ENCODE peak calls at places on chromosomes 5 and 9, in five cellular contexts. F is fibroblast of pulmonary artery, T is tibial nerve, A is GM12865, X is heart left ventricle. H is an unnamed sample.
A peak's percentile ranks its signal among the peaks of the same experiment; 100 is the strongest.

GRCh38 chr9:109241931-109242330 is 74.9 kb upstream of the FRRS1L start:
- DNase-seq in T (no peak), X (peak; percentile 36), F (no peak), A (no peak), H (no peak)

GRCh38 chr5:115553082-115553481 is 8.5 kb upstream of the FEM1C start:
- DNase-seq in A (no peak), F (no peak), T (no peak), X (no peak), H (no peak)

GRCh38 chr9:73180373-73180772 is 28.7 kb downstream of the ANXA1 start:
- DNase-seq in F (peak; percentile 53), A (no peak), T (no peak), X (no peak), H (peak; percentile 24)

GRCh38 chr9:35070823-35071813 is 1.3 kb downstream of the VCP start:
- DNase-seq in F (peak; percentile 30), A (no peak), T (no peak), X (no peak), H (peak; percentile 50)

GRCh38 chr5:57825026-57825683 is 342.5 kb upstream of the ACTBL2 start:
- DNase-seq in X (no peak), F (peak; percentile 57), T (no peak), A (no peak), H (no peak)

GRCh38 chr5:117454716-117455212 is 880.1 kb upstream of the SEMA6A start:
- DNase-seq in A (peak; percentile 70), X (peak; percentile 13), F (peak; percentile 27), T (peak; percentile 41), H (peak; percentile 55)

GRCh38 chr5:110342683-110343082 is 383.8 kb downstream of the TMEM232 start:
- DNase-seq in F (no peak), X (no peak), A (no peak), T (no peak), H (no peak)

GRCh38 chr9:92639791-92640271 is 30.1 kb downstream of the IPPK start:
- DNase-seq in X (no peak), A (no peak), F (no peak), T (no peak), H (no peak)

GRCh38 chr5:14397717-14398116 is 183.9 kb upstream of the OTULINL start:
- DNase-seq in F (peak; percentile 83), X (no peak), A (no peak), T (no peak), H (no peak)

GRCh38 chr5:172729588-172729987 is 41.4 kb downstream of the DUSP1 start:
- DNase-seq in T (no peak), X (no peak), A (no peak), F (no peak), H (no peak)

GRCh38 chr5:134139377-134139851 is 24.9 kb downstream of the TCF7 start:
- DNase-seq in A (no peak), T (no peak), F (no peak), X (no peak), H (no peak)

GRCh38 chr5:147913786-147914185 is 7.4 kb upstream of the C5orf46 start:
- DNase-seq in T (no peak), X (no peak), F (no peak), A (no peak), H (no peak)

GRCh38 chr9:136997830-136998234 is 1.5 kb upstream of the CLIC3 start:
- DNase-seq in A (peak; percentile 44), F (no peak), T (no peak), X (no peak), H (no peak)

GRCh38 chr5:12636209-12636608 is 732.0 kb upstream of the CTNND2 start:
- DNase-seq in F (no peak), A (no peak), T (no peak), X (no peak), H (no peak)

GRCh38 chr5:159695741-159696294 is 220.5 kb upstream of the ADRA1B start:
- DNase-seq in F (no peak), T (no peak), X (no peak), A (no peak), H (no peak)

GRCh38 chr9:76818271-76818670 is 54.0 kb downstream of the PCA3 start:
- DNase-seq in X (peak; percentile 61), A (no peak), T (no peak), F (peak; percentile 97), H (peak; percentile 7)

GRCh38 chr5:3123763-3124157 is 372.3 kb upstream of the IRX2 start:
- DNase-seq in A (no peak), T (no peak), F (no peak), X (no peak), H (no peak)

GRCh38 chr9:28770827-28771226 is 1197.5 kb upstream of the C9orf72 start:
- DNase-seq in X (no peak), A (no peak), T (no peak), F (no peak), H (no peak)

GRCh38 chr5:76303917-76304316 is 99.2 kb upstream of the IQGAP2 start:
- DNase-seq in X (no peak), A (peak; percentile 80), T (no peak), F (no peak), H (no peak)

GRCh38 chr5:54115768-54116403 is 194.5 kb downstream of the ARL15 start:
- DNase-seq in X (no peak), A (no peak), F (no peak), T (no peak), H (no peak)

GRCh38 chr5:83767409-83767992 is 46.8 kb upstream of the HAPLN1 start:
- DNase-seq in F (no peak), A (no peak), X (no peak), T (no peak), H (peak; percentile 8)

GRCh38 chr9:132099741-132100407 is 20.2 kb upstream of the MED27 start:
- DNase-seq in X (no peak), T (no peak), A (no peak), F (no peak), H (no peak)

GRCh38 chr9:35448511-35448910 is 41.4 kb upstream of the RUSC2 start:
- DNase-seq in T (no peak), X (no peak), A (no peak), F (peak; percentile 25), H (no peak)

H was measured in NB4.